ENCODE peak calls at places on chromosomes 11 and 22, in four cellular contexts. R is GM12891, Z is HCT116, O is tibial nerve. P is an unnamed sample.

GRCh38 chr11:18633256-18634139 is 644 bp downstream of the SPTY2D1 start:
- DNase-seq in R (peak), Z (no peak), O (no peak), P (no peak)

GRCh38 chr11:78622666-78623065 is 48.0 kb upstream of the NARS2 start:
- DNase-seq in R (no peak), Z (no peak), O (no peak), P (no peak)

GRCh38 chr11:86476109-86476861 is 101.6 kb downstream of the CCDC81 start:
- DNase-seq in R (no peak), Z (no peak), O (no peak), P (peak)

GRCh38 chr11:85029964-85030363 is 597.2 kb downstream of the DLG2 start:
- DNase-seq in R (no peak), Z (no peak), O (no peak), P (no peak)

GRCh38 chr11:73004088-73004487 is 138.0 kb downstream of the FCHSD2 start:
- DNase-seq in R (no peak), Z (no peak), O (no peak), P (no peak)

GRCh38 chr11:130611791-130612251 is 163.4 kb downstream of the ADAMTS15 start:
- DNase-seq in R (no peak), Z (no peak), O (no peak), P (no peak)

GRCh38 chr11:128215238-128215882 is 372.0 kb downstream of the ETS1 start:
- DNase-seq in R (no peak), Z (no peak), O (no peak), P (no peak)

GRCh38 chr11:2217211-2218081 is 45.8 kb upstream of the TH start:
- DNase-seq in R (no peak), Z (no peak), O (no peak), P (peak)

GRCh38 chr22:23062616-23063538 is 7.4 kb upstream of the GNAZ start:
- DNase-seq in R (no peak), Z (no peak), O (no peak), P (no peak)

GRCh38 chr11:135008001-135008405 is 596.0 kb upstream of the B3GAT1 start:
- DNase-seq in R (no peak), Z (no peak), O (no peak), P (no peak)

GRCh38 chr22:46749682-46750529 is 11.9 kb upstream of the CERK start:
- DNase-seq in R (no peak), Z (no peak), O (no peak), P (no peak)

P was measured in lower leg skin.